ENCODE peak calls at places on chromosomes 16 and 17, in ten cellular contexts. W, V, A, E, S, C, Z, X, B and F are unnamed samples.

GRCh38 chr17:75683467-75684041 is 16.4 kb downstream of the SAP30BP start:
- DNase-seq in W (peak), V (no peak), A (no peak), E (no peak), S (no peak), C (peak), Z (peak), X (no peak), B (peak), F (no peak)

GRCh38 chr16:4481526-4481925 is 5.3 kb downstream of the HMOX2 start:
- DNase-seq in W (no peak), V (no peak), A (no peak), E (no peak), S (no peak), C (no peak), Z (no peak), X (no peak), B (no peak), F (no peak)

GRCh38 chr17:72158895-72159885 is 38.4 kb downstream of the SOX9 start:
- DNase-seq in W (no peak), V (no peak), A (no peak), E (no peak), S (no peak), C (no peak), Z (no peak), X (no peak), B (peak), F (no peak)

GRCh38 chr16:83244057-83244456 is 563.7 kb upstream of the HSBP1 start:
- DNase-seq in W (no peak), V (no peak), A (no peak), E (no peak), S (no peak), C (no peak), Z (no peak), X (no peak), B (no peak), F (no peak)

GRCh38 chr17:76789235-76789788 is 51.4 kb downstream of the MFSD11 start:
- DNase-seq in W (no peak), V (no peak), A (no peak), E (no peak), S (no peak), C (no peak), Z (no peak), X (no peak), B (no peak), F (peak)

GRCh38 chr17:38533706-38534497 is 71.8 kb downstream of the SRCIN1 start:
- DNase-seq in W (no peak), V (no peak), A (no peak), E (peak), S (no peak), C (no peak), Z (no peak), X (no peak), B (no peak), F (no peak)

GRCh38 chr16:58286280-58286679 is 8.5 kb downstream of the PRSS54 start:
- DNase-seq in W (no peak), V (no peak), A (no peak), E (no peak), S (no peak), C (no peak), Z (no peak), X (no peak), B (no peak), F (no peak)

GRCh38 chr17:79651751-79652150 is 40.9 kb upstream of the RBFOX3 start:
- DNase-seq in W (no peak), V (no peak), A (no peak), E (no peak), S (no peak), C (no peak), Z (no peak), X (no peak), B (no peak), F (no peak)

DNA sequence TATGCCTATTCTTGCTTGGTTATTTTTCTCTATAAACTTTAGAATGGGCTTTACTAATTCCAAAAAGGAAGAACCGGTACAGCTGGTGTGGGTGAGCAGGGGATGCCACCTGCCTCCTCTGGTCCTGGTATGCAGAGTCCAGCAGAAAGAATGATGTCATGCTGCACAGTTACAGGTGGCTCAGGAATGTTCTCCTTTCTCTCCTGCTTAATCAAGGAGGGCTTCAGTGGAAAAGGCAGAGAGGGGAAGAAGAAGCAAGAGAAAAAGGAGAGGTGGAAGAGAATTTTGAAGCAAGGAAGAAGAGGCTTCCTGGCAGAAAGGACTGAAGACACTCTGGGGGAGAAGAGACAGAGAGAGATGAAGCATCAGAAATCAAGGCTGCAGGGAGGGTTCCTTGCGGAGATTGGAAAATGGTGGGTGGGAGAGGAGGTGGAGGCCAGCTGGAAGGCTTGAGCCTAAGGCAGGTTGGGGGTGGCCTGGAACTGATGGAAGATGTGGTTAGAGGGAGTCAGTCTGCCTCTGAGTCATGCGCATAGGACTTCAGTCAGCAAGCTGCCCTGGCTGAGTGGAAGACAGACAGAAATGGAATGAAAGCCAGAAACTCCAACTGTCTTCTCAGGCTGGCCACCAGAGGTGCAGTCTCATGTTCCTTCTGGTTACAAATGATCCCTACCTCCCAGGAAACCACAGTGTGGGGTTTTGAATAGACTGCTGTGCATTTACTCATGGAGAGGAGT is 64.6 kb upstream of the CRHR1 start:
- DNase-seq in W (peak), V (no peak), A (peak), E (peak), S (no peak), C (peak), Z (peak), X (no peak), B (peak), F (no peak)
- TF ChIP-seq CTCF in W (peak), V (peak), A (peak), E (peak), S (no peak), C (peak), Z (peak), X (no peak), B (peak), F (no peak)

GRCh38 chr17:37135581-37135980 is 186.8 kb downstream of the AATF start:
- DNase-seq in W (no peak), V (no peak), A (no peak), E (peak), S (no peak), C (no peak), Z (no peak), X (no peak), B (no peak), F (no peak)

GRCh38 chr17:37137906-37138413 is 189.2 kb downstream of the AATF start:
- DNase-seq in W (no peak), V (no peak), A (no peak), E (no peak), S (no peak), C (no peak), Z (no peak), X (no peak), B (no peak), F (no peak)

GRCh38 chr17:37138726-37139125 is 190.0 kb downstream of the AATF start:
- DNase-seq in W (no peak), V (no peak), A (no peak), E (no peak), S (no peak), C (no peak), Z (no peak), X (no peak), B (no peak), F (no peak)

GRCh38 chr17:37134050-37134449 is 185.3 kb downstream of the AATF start:
- DNase-seq in W (no peak), V (no peak), A (no peak), E (no peak), S (no peak), C (no peak), Z (no peak), X (no peak), B (no peak), F (no peak)

DNA sequence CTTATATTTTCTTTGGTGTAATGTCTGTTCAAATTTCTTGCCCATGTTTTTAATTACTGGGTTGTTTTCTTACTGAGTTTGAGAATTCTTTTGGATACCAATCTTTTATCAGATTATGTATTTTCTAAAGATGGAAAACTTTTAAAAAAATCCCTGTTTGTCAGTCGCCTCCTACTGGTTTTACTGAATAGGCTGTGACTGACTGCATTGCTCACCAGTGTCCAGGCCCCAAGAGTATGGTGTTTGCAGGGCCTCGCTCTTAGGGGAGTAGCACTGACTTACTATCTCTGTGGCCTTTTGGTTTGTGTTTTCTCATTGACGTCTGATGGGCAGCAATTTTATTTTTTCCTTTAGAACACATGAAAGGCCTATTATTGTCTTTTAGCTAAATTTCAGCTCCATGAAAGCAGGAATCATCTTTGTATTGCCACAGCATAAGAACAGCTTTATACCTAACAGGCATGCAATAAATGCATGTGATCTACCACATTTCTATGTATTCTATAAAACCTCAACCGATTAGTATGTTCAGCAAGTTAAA is 188.4 kb downstream of the AATF start:
- DNase-seq in W (no peak), V (no peak), A (no peak), E (peak), S (no peak), C (no peak), Z (no peak), X (no peak), B (no peak), F (no peak)
- TF ChIP-seq CTCF in W (no peak), V (no peak), A (no peak), E (peak), S (no peak), C (no peak), Z (no peak), X (no peak), B (no peak), F (no peak)

DNA sequence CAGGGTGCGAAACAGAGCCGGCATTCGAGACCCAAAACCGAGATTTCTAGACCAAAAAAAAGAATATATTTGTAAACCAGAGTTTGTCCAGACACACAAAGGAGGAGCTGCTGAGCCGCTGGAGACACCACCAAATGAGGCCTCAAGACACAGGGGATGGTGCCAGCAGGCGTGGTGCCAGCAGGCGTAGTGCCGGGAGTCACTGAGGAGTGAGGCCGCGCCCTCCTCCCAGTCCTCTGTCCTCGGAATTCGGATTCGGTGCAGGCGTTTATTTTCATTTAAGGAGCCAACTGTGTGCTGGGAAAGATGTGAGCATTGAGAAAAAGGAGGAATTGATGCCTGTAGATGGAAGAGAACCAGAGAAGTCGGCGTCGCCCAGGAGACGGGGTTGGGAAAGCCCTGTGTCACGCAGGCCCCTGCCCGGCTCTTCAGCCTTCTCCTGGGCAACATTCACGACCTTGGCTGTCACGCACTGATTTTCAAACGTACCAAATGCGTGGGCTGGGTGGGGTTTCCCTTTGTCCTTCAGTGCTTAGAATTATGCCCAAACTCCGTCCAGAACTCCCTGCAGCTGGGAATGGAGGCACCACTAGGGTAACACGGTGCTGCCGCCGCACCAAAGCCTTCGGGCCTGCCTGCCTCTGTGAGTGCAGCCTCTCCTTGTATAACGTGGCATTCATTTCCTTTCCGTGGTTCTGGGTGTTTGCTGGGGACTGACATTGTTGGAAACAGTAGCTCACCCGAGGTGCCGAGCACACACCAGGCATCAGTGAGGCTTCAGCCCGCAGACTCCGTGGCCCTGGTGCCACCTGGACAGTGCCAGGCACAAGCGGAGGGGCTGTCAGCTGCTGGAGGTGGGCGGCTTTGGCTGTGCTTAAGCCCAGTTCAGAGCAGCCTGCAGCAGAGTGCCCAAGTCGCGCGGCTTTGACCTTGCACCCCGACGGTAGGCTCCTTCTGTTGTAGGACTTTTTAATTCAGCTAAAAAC is 49.0 kb upstream of the CHMP6 start:
- DNase-seq in W (peak), V (peak), A (peak), E (no peak), S (peak), C (no peak), Z (peak), X (peak), B (peak), F (peak)
- TF ChIP-seq CTCF in W (no peak), V (peak), A (peak), E (no peak), S (no peak), C (no peak), Z (peak), X (no peak), B (peak), F (no peak)

GRCh38 chr17:65587602-65588193 is 26.2 kb upstream of the AXIN2 start:
- DNase-seq in W (no peak), V (no peak), A (no peak), E (no peak), S (no peak), C (no peak), Z (no peak), X (no peak), B (no peak), F (no peak)

GRCh38 chr17:65586899-65587298 is 25.5 kb upstream of the AXIN2 start:
- DNase-seq in W (no peak), V (no peak), A (no peak), E (no peak), S (no peak), C (no peak), Z (no peak), X (no peak), B (no peak), F (no peak)

GRCh38 chr17:65584604-65585521 is 23.4 kb upstream of the AXIN2 start:
- DNase-seq in W (no peak), V (peak), A (no peak), E (no peak), S (no peak), C (no peak), Z (no peak), X (peak), B (no peak), F (no peak)

GRCh38 chr17:65589321-65589720 is 27.9 kb upstream of the AXIN2 start:
- DNase-seq in W (no peak), V (no peak), A (no peak), E (no peak), S (no peak), C (no peak), Z (peak), X (no peak), B (peak), F (no peak)

DNA sequence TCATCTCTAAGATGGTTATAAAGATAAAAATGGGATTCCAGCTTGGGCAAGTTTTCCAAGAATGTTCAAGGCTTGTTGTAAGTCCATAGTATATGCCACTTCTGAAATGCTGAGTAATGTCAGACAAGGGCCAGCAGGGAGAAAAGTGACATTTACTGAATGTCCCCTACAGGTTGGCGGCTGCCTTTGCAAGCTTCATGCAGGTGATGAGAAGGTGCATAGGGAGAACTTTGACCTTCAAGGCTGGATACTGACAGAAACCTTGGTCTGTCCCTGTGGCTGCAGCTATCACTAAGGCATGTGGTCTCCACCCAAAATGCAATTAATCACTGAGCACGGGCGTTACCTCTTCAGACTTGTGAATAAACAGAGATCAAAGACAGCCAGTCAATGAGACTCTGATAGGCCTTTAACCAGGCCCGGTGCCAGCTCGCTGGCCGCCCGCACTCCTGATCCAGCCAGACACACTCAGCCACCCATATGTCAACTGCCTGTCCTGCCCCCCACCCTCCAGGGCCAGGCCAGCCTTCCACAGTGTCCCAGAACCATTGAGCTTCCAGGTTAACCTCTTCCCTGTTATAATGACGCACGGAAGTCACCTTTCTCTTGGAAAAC is 26.9 kb upstream of the AXIN2 start:
- DNase-seq in W (peak), V (peak), A (no peak), E (no peak), S (no peak), C (no peak), Z (no peak), X (peak), B (no peak), F (peak)
- TF ChIP-seq CTCF in W (no peak), V (peak), A (no peak), E (no peak), S (no peak), C (no peak), Z (no peak), X (no peak), B (no peak), F (no peak)